ENCODE peak calls at places on chromosomes 4 and X, in five cellular contexts. Q is cardiac fibroblast, L is GM12865, O is DMS153, U is NAMALWA. C is an unnamed sample.

GRCh38 chrX:56319165-56319564 is 87.0 kb downstream of the KLF8 start:
- DNase-seq in O (no peak), Q (no peak), U (no peak), L (no peak), C (no peak)

GRCh38 chrX:41759817-41760216 is 35.8 kb downstream of the GPR82 start:
- DNase-seq in O (no peak), L (peak), U (peak), Q (peak), C (no peak)

GRCh38 chrX:148080593-148080992 is 99.5 kb downstream of the FMR1NB start:
- DNase-seq in U (no peak), O (no peak), L (no peak), Q (no peak), C (no peak)

GRCh38 chrX:9530848-9531274 is 66.0 kb downstream of the TBL1X start:
- DNase-seq in O (peak), Q (peak), U (peak), L (peak), C (peak)

GRCh38 chr4:22515145-22515887 is 550 bp downstream of the ADGRA3 start:
- DNase-seq in U (no peak), L (peak), O (no peak), Q (peak), C (no peak)

GRCh38 chr4:55258152-55258863 is 87.7 kb upstream of the SRD5A3 start:
- DNase-seq in O (no peak), L (no peak), U (no peak), Q (peak), C (no peak)

GRCh38 chr4:41144812-41145211 is 69.5 kb downstream of the APBB2 start:
- DNase-seq in L (no peak), U (no peak), Q (peak), O (no peak), C (no peak)

GRCh38 chrX:119762718-119763117 is 4.3 kb downstream of the SOWAHD start:
- DNase-seq in O (no peak), Q (peak), U (peak), L (peak), C (no peak)

GRCh38 chr4:176500894-176501293 is 181.1 kb downstream of the SPCS3 start:
- DNase-seq in O (no peak), U (no peak), Q (no peak), L (no peak), C (no peak)

GRCh38 chr4:165079476-165079875 is 25.8 kb downstream of the TRIM75 start:
- DNase-seq in Q (peak), L (no peak), O (peak), U (peak), C (no peak)

GRCh38 chr4:181085584-181085983 is 1157.6 kb upstream of the TENM3 start:
- DNase-seq in U (no peak), Q (no peak), L (no peak), O (no peak), C (no peak)